ENCODE peak calls at places on chromosome 17, in eight cellular contexts. Z is endothelial cell of umbilical vein, F is breast epithelium, L is K562, E is H1, A is prostate gland, S is heart left ventricle, W is A549. R is an unnamed sample.

GRCh38 chr17:50560931-50561750 is 626 bp downstream of the CACNA1G start:
- DNase-seq in A (no peak), Z (no peak), S (no peak), F (no peak), E (peak), L (peak), W (no peak), R (no peak)

GRCh38 chr17:39634384-39634871 is 2.5 kb upstream of the STARD3 start:
- DNase-seq in W (peak), F (no peak), S (no peak), E (no peak), L (peak), A (no peak), Z (peak), R (no peak)

GRCh38 chr17:70080541-70081347 is 5.7 kb downstream of the KCNJ16 start:
- DNase-seq in E (no peak), L (no peak), F (peak), A (no peak), Z (no peak), S (no peak), W (no peak), R (no peak)

GRCh38 chr17:13671771-13672170 is 70.0 kb upstream of the HS3ST3A1 start:
- DNase-seq in F (no peak), A (no peak), L (no peak), S (no peak), Z (no peak), W (no peak), E (no peak), R (peak)

GRCh38 chr17:73430848-73431247 is 119.0 kb upstream of the CDC42EP4 start:
- DNase-seq in S (no peak), Z (no peak), E (no peak), F (no peak), A (no peak), L (no peak), W (no peak), R (no peak)

GRCh38 chr17:63998721-63999679 is 849 bp downstream of the PRR29 start:
- DNase-seq in S (no peak), F (no peak), A (no peak), W (no peak), Z (no peak), L (peak), E (no peak), R (no peak)

GRCh38 chr17:10169274-10169673 is 29.1 kb downstream of the GAS7 start:
- DNase-seq in S (no peak), E (no peak), F (no peak), W (no peak), L (no peak), A (no peak), Z (no peak), R (no peak)

GRCh38 chr17:32998893-32999240 is 7.2 kb downstream of the SPACA3 start:
- DNase-seq in W (no peak), A (no peak), S (no peak), E (no peak), Z (no peak), F (no peak), L (no peak), R (no peak)

GRCh38 chr17:45311762-45312476 is 4.9 kb downstream of the MAP3K14 start:
- DNase-seq in E (no peak), Z (no peak), L (no peak), S (peak), W (peak), A (peak), F (peak), R (peak)

GRCh38 chr17:79840204-79840988 is 1.2 kb upstream of the CBX4 start:
- DNase-seq in A (peak), E (peak), Z (peak), L (no peak), F (peak), W (no peak), S (peak), R (no peak)

GRCh38 chr17:79163071-79163470 is 88.4 kb downstream of the ENGASE start:
- DNase-seq in S (no peak), W (no peak), L (no peak), Z (no peak), F (no peak), E (no peak), A (no peak), R (no peak)

GRCh38 chr17:12128946-12129345 is 108.3 kb downstream of the MAP2K4 start:
- DNase-seq in E (no peak), A (peak), L (no peak), Z (no peak), F (no peak), S (no peak), W (no peak), R (no peak)

GRCh38 chr17:80703109-80703508 is 158.5 kb downstream of the RPTOR start:
- DNase-seq in F (no peak), W (no peak), A (no peak), E (no peak), Z (no peak), S (no peak), L (no peak), R (no peak)

GRCh38 chr17:80212962-80213650 is 7.0 kb downstream of the SGSH start:
- DNase-seq in F (no peak), L (no peak), A (no peak), Z (no peak), S (no peak), W (no peak), E (no peak), R (no peak)

GRCh38 chr17:73335591-73336503 is 24.0 kb upstream of the CDC42EP4 start:
- DNase-seq in F (no peak), S (no peak), L (no peak), E (no peak), A (no peak), Z (no peak), W (no peak), R (no peak)

GRCh38 chr17:15351487-15351840 is 10.1 kb upstream of the TEKT3 start:
- DNase-seq in F (no peak), W (no peak), E (no peak), S (no peak), A (no peak), Z (no peak), L (no peak), R (no peak)
- TF ChIP-seq POLR2A in F (no peak), W (no peak), E (no peak), S (no peak), A (no peak), Z (no peak), L (no peak), R (no peak)

GRCh38 chr17:2695243-2695960 is 16.2 kb downstream of the CLUH start:
- DNase-seq in F (no peak), A (no peak), E (no peak), W (no peak), L (no peak), S (no peak), Z (no peak), R (no peak)

GRCh38 chr17:2695961-2696760 is 15.4 kb downstream of the CLUH start:
- DNase-seq in Z (no peak), F (no peak), L (no peak), S (peak), E (no peak), W (no peak), A (no peak), R (no peak)

GRCh38 chr17:2700031-2700490 is 11.5 kb downstream of the CLUH start:
- DNase-seq in W (no peak), S (no peak), A (no peak), Z (no peak), E (no peak), L (no peak), F (no peak), R (no peak)

GRCh38 chr17:2700491-2701141 is 10.9 kb downstream of the CLUH start:
- DNase-seq in S (peak), Z (no peak), E (no peak), F (no peak), A (no peak), L (no peak), W (no peak), R (no peak)

GRCh38 chr17:2697611-2698162 is 13.9 kb downstream of the CLUH start:
- DNase-seq in L (no peak), S (peak), F (no peak), W (no peak), A (no peak), E (no peak), Z (no peak), R (no peak)
- TF ChIP-seq POLR2A in L (no peak), S (no peak), F (no peak), W (no peak), A (no peak), E (no peak), Z (no peak), R (no peak)

DNA sequence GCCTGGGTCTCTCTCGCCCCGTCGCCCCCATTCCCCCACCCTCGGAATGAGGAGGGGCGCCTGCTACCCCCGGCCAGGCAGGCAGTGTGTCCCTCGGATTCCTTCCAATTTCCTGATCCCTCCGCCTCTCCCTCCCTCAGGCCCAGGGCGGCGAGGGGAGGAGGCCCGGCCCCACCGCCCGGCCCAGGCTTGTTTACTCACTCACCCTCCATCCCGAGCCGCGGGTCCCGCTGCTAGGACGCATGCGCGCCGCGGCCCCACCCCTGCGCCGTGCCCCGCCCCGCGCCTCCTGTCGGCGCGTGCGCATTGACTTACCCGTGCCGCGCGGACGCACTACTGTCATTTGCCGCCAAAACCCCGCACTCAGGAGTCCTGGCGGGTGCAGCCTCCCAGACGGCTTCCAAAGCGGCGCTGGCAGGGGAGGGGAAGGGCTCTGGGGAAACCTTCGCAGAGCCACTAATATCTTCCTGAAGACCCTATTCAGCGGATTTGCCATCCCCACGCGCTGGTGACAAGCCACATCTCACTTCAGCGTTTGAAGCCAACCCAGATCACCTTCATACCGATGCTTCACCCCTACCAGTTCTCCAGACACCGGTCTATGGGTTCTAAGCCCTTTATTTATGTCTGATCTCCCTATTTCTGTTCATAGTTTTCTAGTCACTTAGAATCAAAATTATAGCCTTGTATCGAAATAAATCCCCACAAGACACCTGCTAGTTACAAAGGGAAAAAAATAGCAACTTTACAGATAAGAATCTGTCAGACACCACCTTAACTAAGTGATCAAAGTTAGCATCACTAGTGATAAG is at the start of gene EZH1:
- DNase-seq in F (peak), W (peak), A (peak), S (peak), E (peak), L (peak), Z (peak), R (peak)
- TF ChIP-seq POLR2A in F (peak), W (peak), A (peak), S (peak), E (peak), L (peak), Z (peak), R (peak)

GRCh38 chr17:549197-550040 is 165.2 kb downstream of the VPS53 start:
- DNase-seq in E (no peak), L (no peak), F (no peak), S (no peak), Z (peak), W (no peak), A (no peak), R (peak)
- TF ChIP-seq POLR2A in E (no peak), L (no peak), F (no peak), S (no peak), Z (no peak), W (no peak), A (no peak), R (no peak)

GRCh38 chr17:78147315-78147998 is 1.3 kb downstream of the C17orf99 start:
- DNase-seq in E (no peak), W (no peak), A (no peak), F (no peak), Z (no peak), S (no peak), L (no peak), R (no peak)
- TF ChIP-seq POLR2A in E (no peak), W (no peak), A (no peak), F (no peak), Z (no peak), S (no peak), L (no peak), R (no peak)

DNA sequence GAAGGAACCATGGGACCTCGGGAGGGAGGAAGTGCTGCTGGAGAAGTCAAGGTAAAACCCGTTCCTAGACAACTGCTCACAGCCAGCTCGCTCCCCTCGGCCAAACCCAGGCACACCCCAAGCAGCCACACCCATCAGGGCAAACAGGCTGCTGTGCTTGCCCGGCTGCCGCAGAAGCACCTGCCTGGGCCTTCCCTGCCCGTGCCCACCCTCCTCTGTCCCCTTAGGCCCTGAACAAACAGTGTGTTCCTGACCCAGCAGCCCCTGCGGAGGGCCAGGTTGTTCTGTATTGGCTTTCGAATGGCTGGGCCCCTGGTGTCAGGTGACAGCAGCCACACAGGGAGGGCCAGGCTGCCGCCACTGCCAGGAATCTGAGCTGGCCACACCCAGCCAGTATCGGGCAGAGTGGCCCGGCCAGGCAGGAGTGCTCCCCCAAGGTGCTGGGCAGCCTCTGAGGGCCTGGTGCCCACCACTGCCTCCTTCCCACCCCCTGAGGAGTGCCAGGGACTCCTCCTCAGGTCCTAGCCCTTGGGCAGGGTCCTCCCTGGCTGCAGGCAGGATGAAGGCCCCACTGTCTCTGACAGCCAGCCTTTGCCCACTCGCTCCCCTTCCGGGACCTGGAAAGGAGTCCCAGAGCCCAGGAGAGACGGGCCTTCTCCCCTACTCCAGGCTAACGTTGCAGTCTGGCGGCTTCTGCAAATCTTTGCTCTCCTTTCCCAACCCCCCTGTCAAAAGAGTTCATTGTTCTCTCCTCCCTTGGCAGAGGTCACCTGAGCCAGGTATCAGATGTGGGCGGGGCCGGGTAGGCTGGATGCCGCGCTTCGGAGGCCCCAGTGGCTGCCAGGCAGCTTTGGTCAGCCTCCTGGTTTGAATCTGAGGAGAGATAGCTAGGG is 24.0 kb downstream of the LLGL2 start:
- DNase-seq in E (peak), W (peak), F (peak), S (no peak), A (peak), L (peak), Z (no peak), R (no peak)
- TF ChIP-seq POLR2A in E (no peak), W (no peak), F (peak), S (no peak), A (peak), L (no peak), Z (no peak), R (no peak)

DNA sequence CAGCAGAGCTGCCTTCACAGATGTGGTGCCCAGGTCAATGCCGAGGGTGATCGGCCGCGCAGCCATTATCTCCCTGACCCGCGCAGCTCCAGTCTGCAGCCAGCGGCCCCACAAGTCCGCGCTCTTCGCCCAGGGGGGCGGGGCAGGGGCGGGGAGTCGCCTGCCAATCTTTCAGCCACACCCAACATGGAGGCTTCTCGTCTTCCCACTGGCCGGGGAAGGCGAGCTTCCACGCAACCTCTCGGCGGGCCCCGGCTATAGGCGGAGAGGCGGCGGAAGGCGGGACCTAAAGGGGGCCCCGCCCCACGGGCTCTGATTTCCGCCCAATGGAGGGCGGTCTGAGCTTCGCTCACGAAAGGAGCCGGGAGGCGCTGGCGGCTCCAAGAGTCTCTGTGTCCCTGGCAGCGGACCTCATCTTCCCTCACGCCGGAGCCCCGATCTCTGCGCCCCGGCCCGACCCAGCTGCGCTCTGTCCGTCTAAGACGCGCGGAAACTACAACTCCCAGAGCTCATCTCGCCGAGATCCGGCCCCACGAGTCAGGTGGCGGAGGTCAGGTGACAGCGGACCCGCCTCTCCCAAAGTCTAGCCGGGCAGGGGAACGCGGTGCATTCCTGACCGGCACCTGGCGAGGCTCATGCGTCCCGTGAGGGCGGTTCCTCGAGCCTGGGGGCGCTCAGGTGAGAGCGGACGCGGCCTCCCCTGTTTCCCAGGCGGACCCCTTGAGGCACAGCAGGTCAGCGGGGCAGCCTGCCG is at the start of the genes CTNS and SHPK:
- DNase-seq in Z (peak), A (peak), E (peak), W (peak), F (peak), S (peak), L (peak), R (peak)
- TF ChIP-seq POLR2A in Z (peak), A (peak), E (peak), W (peak), F (no peak), S (peak), L (peak), R (peak)

DNA sequence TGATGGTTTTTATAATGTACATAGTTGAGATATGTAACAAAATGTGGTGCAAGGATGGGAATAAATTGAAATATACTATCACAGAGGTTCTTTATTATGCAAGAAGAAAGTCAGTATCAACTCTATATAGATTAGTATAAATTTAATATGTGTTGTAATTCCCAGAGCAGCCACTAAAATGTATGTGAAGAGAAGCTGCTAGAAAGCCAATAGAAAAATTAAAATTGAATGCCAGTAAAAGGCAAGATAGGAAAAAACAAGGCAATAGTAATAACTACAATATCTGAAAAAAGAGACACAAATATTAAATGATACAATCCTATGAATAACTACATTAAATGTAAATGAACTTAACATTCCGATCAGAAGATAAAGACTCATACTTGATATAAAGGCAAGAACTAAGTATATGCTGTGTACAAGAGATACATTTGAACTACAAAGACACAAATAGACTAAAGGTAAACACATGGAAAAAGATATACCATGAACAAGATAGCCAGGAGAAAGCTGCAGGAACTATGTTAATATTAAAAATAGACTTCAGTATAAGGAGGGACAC is 92.0 kb downstream of the ABCA8 start:
- DNase-seq in F (no peak), E (no peak), S (no peak), W (no peak), Z (no peak), L (no peak), A (no peak), R (no peak)
- TF ChIP-seq POLR2A in F (no peak), E (no peak), S (no peak), W (no peak), Z (no peak), L (no peak), A (no peak), R (no peak)

GRCh38 chr17:17228521-17229279 is 8.3 kb downstream of the FLCN start:
- DNase-seq in S (peak), W (no peak), F (no peak), E (no peak), A (no peak), Z (no peak), L (no peak), R (no peak)
- TF ChIP-seq POLR2A in S (no peak), W (no peak), F (no peak), E (no peak), A (no peak), Z (no peak), L (no peak), R (peak)

R was measured in H54.